ENCODE peak calls at places on chromosome 18, in four cellular contexts. I is MV-4-11, H is EL, O is endodermal cell. F is an unnamed sample.

GRCh38 chr18:31876707-31877106 is 66.2 kb downstream of the TRAPPC8 start:
- DNase-seq in O (no peak), H (peak), I (no peak), F (peak)

GRCh38 chr18:13465476-13465875 is 246.9 kb downstream of the LDLRAD4 start:
- DNase-seq in I (peak), H (no peak), O (peak), F (no peak)

GRCh38 chr18:35442701-35443100 is 55.1 kb downstream of the INO80C start:
- DNase-seq in O (no peak), H (no peak), I (no peak), F (no peak)

GRCh38 chr18:50079571-50080295 is 115.2 kb downstream of the MYO5B start:
- DNase-seq in I (no peak), O (peak), H (no peak), F (no peak)

GRCh38 chr18:676747-677544 is 19.5 kb downstream of the TYMS start:
- DNase-seq in H (no peak), O (peak), I (no peak), F (no peak)

GRCh38 chr18:48951448-48952286 is 902 bp upstream of the SMAD7 start:
- DNase-seq in O (peak), H (peak), I (peak), F (peak)

GRCh38 chr18:73279499-73279898 is 411.7 kb upstream of the NETO1 start:
- DNase-seq in O (no peak), H (no peak), I (no peak), F (no peak)

GRCh38 chr18:65725421-65726050 is 25.3 kb upstream of the CDH7 start:
- DNase-seq in O (peak), I (no peak), H (no peak), F (no peak)

GRCh38 chr18:51039138-51040112 is 9.4 kb downstream of the SMAD4 start:
- DNase-seq in I (peak), O (peak), H (no peak), F (no peak)

GRCh38 chr18:1018211-1018651 is 113.6 kb downstream of the ADCYAP1 start:
- DNase-seq in I (no peak), H (peak), O (no peak), F (peak)

GRCh38 chr18:62539284-62540168 is 16.7 kb downstream of the ZCCHC2 start:
- DNase-seq in O (no peak), I (no peak), H (no peak), F (no peak)

GRCh38 chr18:37481491-37481890 is 84.1 kb downstream of the CELF4 start:
- DNase-seq in H (peak), I (no peak), O (no peak), F (no peak)

GRCh38 chr18:32372381-32373061 is 98.2 kb downstream of the GAREM1 start:
- DNase-seq in I (no peak), H (no peak), O (no peak), F (no peak)

GRCh38 chr18:46821856-46822711 is 65.2 kb upstream of the ST8SIA5 start:
- DNase-seq in O (no peak), I (peak), H (no peak), F (no peak)

GRCh38 chr18:50297621-50298442 is 10.3 kb upstream of the CXXC1 start:
- DNase-seq in H (peak), I (peak), O (peak), F (peak)

GRCh38 chr18:76494541-76495403 is at the start of gene ZNF516:
- DNase-seq in O (peak), H (peak), I (peak), F (peak)

GRCh38 chr18:48827321-48828200 is 123.2 kb downstream of the SMAD7 start:
- DNase-seq in I (peak), H (no peak), O (peak), F (peak)

GRCh38 chr18:9683418-9684396 is 24.4 kb upstream of the RAB31 start:
- DNase-seq in H (peak), I (peak), O (peak), F (peak)

GRCh38 chr18:64219511-64219910 is 70.6 kb upstream of the LINC00305 start:
- DNase-seq in O (no peak), H (no peak), I (no peak), F (no peak)

GRCh38 chr18:8367217-8367988 is 241.8 kb upstream of the RAB12 start:
- DNase-seq in H (no peak), I (no peak), O (peak), F (peak)

GRCh38 chr18:8685141-8685913 is 20.0 kb upstream of the MTCL1 start:
- DNase-seq in H (peak), I (no peak), O (no peak), F (peak)

GRCh38 chr18:59536181-59536580 is 161.0 kb downstream of the CCBE1 start:
- DNase-seq in O (no peak), H (peak), I (no peak), F (peak)

GRCh38 chr18:37958499-37958898 is 392.9 kb upstream of the CELF4 start:
- DNase-seq in H (no peak), O (no peak), I (no peak), F (no peak)

GRCh38 chr18:23231340-23232021 is 96.2 kb downstream of the CABLES1 start:
- DNase-seq in O (no peak), H (peak), I (peak), F (peak)

GRCh38 chr18:79405781-79406575 is 10.2 kb downstream of the NFATC1 start:
- DNase-seq in H (no peak), O (no peak), I (peak), F (no peak)

GRCh38 chr18:44796505-44797198 is 116.0 kb downstream of the SETBP1 start:
- DNase-seq in I (no peak), O (no peak), H (no peak), F (no peak)

GRCh38 chr18:9135912-9136314 is 668 bp upstream of the ANKRD12 start:
- DNase-seq in I (peak), H (peak), O (peak), F (no peak)

GRCh38 chr18:78580835-78581339 is 398.7 kb upstream of the SALL3 start:
- DNase-seq in H (no peak), O (no peak), I (no peak), F (no peak)

GRCh38 chr18:23137093-23137640 is 1.9 kb downstream of the CABLES1 start:
- DNase-seq in I (no peak), H (no peak), O (no peak), F (no peak)

GRCh38 chr18:79643049-79643765 is 36.4 kb upstream of the CTDP1 start:
- DNase-seq in H (no peak), I (peak), O (peak), F (no peak)

GRCh38 chr18:28108801-28109200 is 68.1 kb downstream of the CDH2 start:
- DNase-seq in I (no peak), O (no peak), H (peak), F (no peak)

GRCh38 chr18:13353424-13353823 is 134.9 kb downstream of the LDLRAD4 start:
- DNase-seq in I (peak), O (peak), H (no peak), F (no peak)

GRCh38 chr18:8426401-8426800 is 182.8 kb upstream of the RAB12 start:
- DNase-seq in I (no peak), H (no peak), O (peak), F (no peak)